ENCODE peak calls at places on chromosomes 1 and 21, in six cellular contexts. T, B, G, A, I and U are unnamed samples.

GRCh38 chr1:25247024-25247828 is at the start of gene RSRP1:
- DNase-seq in T (peak), B (peak), G (peak), A (peak), I (peak), U (peak)

GRCh38 chr1:208475951-208476824 is 232.0 kb upstream of the PLXNA2 start:
- DNase-seq in T (no peak), B (no peak), G (peak), A (no peak), I (no peak), U (no peak)

GRCh38 chr1:9842781-9843575 is 19.2 kb upstream of the CLSTN1 start:
- DNase-seq in T (no peak), B (no peak), G (no peak), A (no peak), I (no peak), U (no peak)

GRCh38 chr1:177315270-177315669 is 144.5 kb downstream of the BRINP2 start:
- DNase-seq in T (no peak), B (no peak), G (no peak), A (no peak), I (no peak), U (no peak)

GRCh38 chr1:226185153-226186036 is 1.1 kb downstream of the ACBD3 start:
- DNase-seq in T (no peak), B (no peak), G (peak), A (no peak), I (no peak), U (no peak)

GRCh38 chr21:46111857-46112730 is 14.2 kb downstream of the COL6A2 start:
- DNase-seq in T (no peak), B (no peak), G (no peak), A (peak), I (no peak), U (no peak)

GRCh38 chr1:206455681-206456344 is 14.5 kb upstream of the IKBKE start:
- DNase-seq in T (no peak), B (no peak), G (peak), A (no peak), I (no peak), U (no peak)

GRCh38 chr1:162717548-162717947 is 73.0 kb upstream of the HSD17B7 start:
- DNase-seq in T (no peak), B (no peak), G (no peak), A (no peak), I (no peak), U (no peak)

GRCh38 chr1:176949033-176949662 is 215.4 kb downstream of the ASTN1 start:
- DNase-seq in T (peak), B (peak), G (peak), A (peak), I (peak), U (no peak)

GRCh38 chr1:93597697-93598096 is 83.9 kb downstream of the BCAR3 start:
- DNase-seq in T (no peak), B (no peak), G (no peak), A (no peak), I (no peak), U (no peak)